ENCODE peak calls at places on chromosome 2, in nine cellular contexts. One of them, this sample, is unnamed.

GRCh38 chr2:176685908-176686307 is 416.7 kb downstream of the MTX2 start:
- DNase-seq in stromal cell of bone marrow: peak; percentile 5
- DNase-seq in H4: no peak
- DNase-seq in psoas muscle: no peak
- DNase-seq in stimulated activated CD4-positive, alpha-beta T cell treated with anti-CD3 and anti-CD28 coated beads, TNF-alpha, amount 100 ng/mL, for 24 hours: no peak
- DNase-seq in AG10803: peak; percentile 25
- DNase-seq in hepatocyte: peak; percentile 48
- DNase-seq in heart right ventricle: no peak
- DNase-seq in fibroblast of villous mesenchyme: peak; percentile 26
- DNase-seq in this sample: no peak

GRCh38 chr2:1817256-1818127 is 73.2 kb upstream of the PXDN start:
- DNase-seq in stromal cell of bone marrow: peak; percentile 95
- DNase-seq in H4: peak; percentile 48
- DNase-seq in psoas muscle: peak; percentile 90
- DNase-seq in stimulated activated CD4-positive, alpha-beta T cell treated with anti-CD3 and anti-CD28 coated beads, TNF-alpha, amount 100 ng/mL, for 24 hours: peak; percentile 41
- DNase-seq in AG10803: peak; percentile 99
- DNase-seq in hepatocyte: peak; percentile 82
- DNase-seq in heart right ventricle: peak; percentile 89
- DNase-seq in fibroblast of villous mesenchyme: peak; percentile 94
- DNase-seq in this sample: peak; percentile 14

GRCh38 chr2:39308778-39309177 is 65.0 kb upstream of the CDKL4 start:
- DNase-seq in stromal cell of bone marrow: no peak
- DNase-seq in H4: no peak
- DNase-seq in psoas muscle: no peak
- DNase-seq in stimulated activated CD4-positive, alpha-beta T cell treated with anti-CD3 and anti-CD28 coated beads, TNF-alpha, amount 100 ng/mL, for 24 hours: no peak
- DNase-seq in AG10803: no peak
- DNase-seq in hepatocyte: no peak
- DNase-seq in heart right ventricle: no peak
- DNase-seq in fibroblast of villous mesenchyme: no peak
- DNase-seq in this sample: no peak

GRCh38 chr2:197363998-197364397 is 53.4 kb upstream of the ANKRD44 start:
- DNase-seq in stromal cell of bone marrow: no peak
- DNase-seq in H4: no peak
- DNase-seq in psoas muscle: no peak
- DNase-seq in stimulated activated CD4-positive, alpha-beta T cell treated with anti-CD3 and anti-CD28 coated beads, TNF-alpha, amount 100 ng/mL, for 24 hours: no peak
- DNase-seq in AG10803: no peak
- DNase-seq in hepatocyte: no peak
- DNase-seq in heart right ventricle: no peak
- DNase-seq in fibroblast of villous mesenchyme: no peak
- DNase-seq in this sample: no peak

GRCh38 chr2:189083088-189083487 is 96.5 kb downstream of the COL5A2 start:
- DNase-seq in stromal cell of bone marrow: no peak
- DNase-seq in H4: no peak
- DNase-seq in psoas muscle: no peak
- DNase-seq in stimulated activated CD4-positive, alpha-beta T cell treated with anti-CD3 and anti-CD28 coated beads, TNF-alpha, amount 100 ng/mL, for 24 hours: no peak
- DNase-seq in AG10803: no peak
- DNase-seq in hepatocyte: no peak
- DNase-seq in heart right ventricle: no peak
- DNase-seq in fibroblast of villous mesenchyme: no peak
- DNase-seq in this sample: no peak

GRCh38 chr2:74457549-74458131 is 598 bp upstream of the WBP1 start:
- DNase-seq in stromal cell of bone marrow: no peak
- DNase-seq in H4: no peak
- DNase-seq in psoas muscle: peak; percentile 67
- DNase-seq in stimulated activated CD4-positive, alpha-beta T cell treated with anti-CD3 and anti-CD28 coated beads, TNF-alpha, amount 100 ng/mL, for 24 hours: peak; percentile 80
- DNase-seq in AG10803: no peak
- DNase-seq in hepatocyte: peak; percentile 91
- DNase-seq in heart right ventricle: peak; percentile 63
- DNase-seq in fibroblast of villous mesenchyme: no peak
- DNase-seq in this sample: peak; percentile 91

GRCh38 chr2:65754219-65754618 is 321.8 kb upstream of the SPRED2 start:
- DNase-seq in stromal cell of bone marrow: no peak
- DNase-seq in H4: no peak
- DNase-seq in psoas muscle: no peak
- DNase-seq in stimulated activated CD4-positive, alpha-beta T cell treated with anti-CD3 and anti-CD28 coated beads, TNF-alpha, amount 100 ng/mL, for 24 hours: no peak
- DNase-seq in AG10803: no peak
- DNase-seq in hepatocyte: no peak
- DNase-seq in heart right ventricle: peak; percentile 28
- DNase-seq in fibroblast of villous mesenchyme: no peak
- DNase-seq in this sample: no peak

GRCh38 chr2:80288576-80288975 is 16.0 kb downstream of the LRRTM1 start:
- DNase-seq in stromal cell of bone marrow: no peak
- DNase-seq in H4: no peak
- DNase-seq in psoas muscle: no peak
- DNase-seq in stimulated activated CD4-positive, alpha-beta T cell treated with anti-CD3 and anti-CD28 coated beads, TNF-alpha, amount 100 ng/mL, for 24 hours: no peak
- DNase-seq in AG10803: peak; percentile 12
- DNase-seq in hepatocyte: peak; percentile 65
- DNase-seq in heart right ventricle: peak; percentile 14
- DNase-seq in fibroblast of villous mesenchyme: no peak
- DNase-seq in this sample: no peak

GRCh38 chr2:85754313-85755095 is 713 bp downstream of the ATOH8 start:
- DNase-seq in stromal cell of bone marrow: no peak
- DNase-seq in H4: no peak
- DNase-seq in psoas muscle: peak; percentile 42
- DNase-seq in stimulated activated CD4-positive, alpha-beta T cell treated with anti-CD3 and anti-CD28 coated beads, TNF-alpha, amount 100 ng/mL, for 24 hours: peak; percentile 37
- DNase-seq in AG10803: peak; percentile 62
- DNase-seq in hepatocyte: peak; percentile 72
- DNase-seq in heart right ventricle: peak; percentile 32
- DNase-seq in fibroblast of villous mesenchyme: peak; percentile 71
- DNase-seq in this sample: peak; percentile 93

GRCh38 chr2:132384491-132385186 is 32.0 kb upstream of the GPR39 start:
- DNase-seq in stromal cell of bone marrow: peak; percentile 21
- DNase-seq in H4: no peak
- DNase-seq in psoas muscle: no peak
- DNase-seq in stimulated activated CD4-positive, alpha-beta T cell treated with anti-CD3 and anti-CD28 coated beads, TNF-alpha, amount 100 ng/mL, for 24 hours: no peak
- DNase-seq in AG10803: no peak
- DNase-seq in hepatocyte: no peak
- DNase-seq in heart right ventricle: no peak
- DNase-seq in fibroblast of villous mesenchyme: no peak
- DNase-seq in this sample: no peak

GRCh38 chr2:30331038-30331437 is 99.7 kb downstream of the LBH start:
- DNase-seq in stromal cell of bone marrow: no peak
- DNase-seq in H4: no peak
- DNase-seq in psoas muscle: no peak
- DNase-seq in stimulated activated CD4-positive, alpha-beta T cell treated with anti-CD3 and anti-CD28 coated beads, TNF-alpha, amount 100 ng/mL, for 24 hours: no peak
- DNase-seq in AG10803: no peak
- DNase-seq in hepatocyte: no peak
- DNase-seq in heart right ventricle: no peak
- DNase-seq in fibroblast of villous mesenchyme: no peak
- DNase-seq in this sample: no peak

GRCh38 chr2:48305569-48305968 is 224.4 kb upstream of the STON1 start:
- DNase-seq in stromal cell of bone marrow: no peak
- DNase-seq in H4: no peak
- DNase-seq in psoas muscle: no peak
- DNase-seq in stimulated activated CD4-positive, alpha-beta T cell treated with anti-CD3 and anti-CD28 coated beads, TNF-alpha, amount 100 ng/mL, for 24 hours: no peak
- DNase-seq in AG10803: no peak
- DNase-seq in hepatocyte: no peak
- DNase-seq in heart right ventricle: peak; percentile 7
- DNase-seq in fibroblast of villous mesenchyme: no peak
- DNase-seq in this sample: no peak

GRCh38 chr2:222025891-222026271 is 272.9 kb downstream of the PAX3 start:
- DNase-seq in stromal cell of bone marrow: no peak
- DNase-seq in H4: no peak
- DNase-seq in psoas muscle: no peak
- DNase-seq in stimulated activated CD4-positive, alpha-beta T cell treated with anti-CD3 and anti-CD28 coated beads, TNF-alpha, amount 100 ng/mL, for 24 hours: no peak
- DNase-seq in AG10803: no peak
- DNase-seq in hepatocyte: no peak
- DNase-seq in heart right ventricle: no peak
- DNase-seq in fibroblast of villous mesenchyme: no peak
- DNase-seq in this sample: peak; percentile 8

GRCh38 chr2:72325592-72326422 is 178.1 kb upstream of the CYP26B1 start:
- DNase-seq in stromal cell of bone marrow: no peak
- DNase-seq in H4: peak; percentile 27
- DNase-seq in psoas muscle: no peak
- DNase-seq in stimulated activated CD4-positive, alpha-beta T cell treated with anti-CD3 and anti-CD28 coated beads, TNF-alpha, amount 100 ng/mL, for 24 hours: no peak
- DNase-seq in AG10803: no peak
- DNase-seq in hepatocyte: peak; percentile 22
- DNase-seq in heart right ventricle: no peak
- DNase-seq in fibroblast of villous mesenchyme: peak; percentile 11
- DNase-seq in this sample: peak; percentile 51

GRCh38 chr2:9703701-9704221 is 73.0 kb upstream of the YWHAQ start:
- DNase-seq in stromal cell of bone marrow: peak; percentile 81
- DNase-seq in H4: peak; percentile 78
- DNase-seq in psoas muscle: no peak
- DNase-seq in stimulated activated CD4-positive, alpha-beta T cell treated with anti-CD3 and anti-CD28 coated beads, TNF-alpha, amount 100 ng/mL, for 24 hours: no peak
- DNase-seq in AG10803: peak; percentile 60
- DNase-seq in hepatocyte: peak; percentile 83
- DNase-seq in heart right ventricle: no peak
- DNase-seq in fibroblast of villous mesenchyme: peak; percentile 99
- DNase-seq in this sample: peak; percentile 19

GRCh38 chr2:221385716-221386115 is 186.4 kb downstream of the EPHA4 start:
- DNase-seq in stromal cell of bone marrow: no peak
- DNase-seq in H4: no peak
- DNase-seq in psoas muscle: no peak
- DNase-seq in stimulated activated CD4-positive, alpha-beta T cell treated with anti-CD3 and anti-CD28 coated beads, TNF-alpha, amount 100 ng/mL, for 24 hours: no peak
- DNase-seq in AG10803: no peak
- DNase-seq in hepatocyte: no peak
- DNase-seq in heart right ventricle: no peak
- DNase-seq in fibroblast of villous mesenchyme: no peak
- DNase-seq in this sample: no peak

GRCh38 chr2:71548589-71549485 is 95.5 kb downstream of the DYSF start:
- DNase-seq in stromal cell of bone marrow: peak; percentile 13
- DNase-seq in H4: peak; percentile 64
- DNase-seq in psoas muscle: peak; percentile 78
- DNase-seq in stimulated activated CD4-positive, alpha-beta T cell treated with anti-CD3 and anti-CD28 coated beads, TNF-alpha, amount 100 ng/mL, for 24 hours: peak; percentile 70
- DNase-seq in AG10803: peak; percentile 66
- DNase-seq in hepatocyte: peak; percentile 80
- DNase-seq in heart right ventricle: peak; percentile 60
- DNase-seq in fibroblast of villous mesenchyme: peak; percentile 48
- DNase-seq in this sample: peak; percentile 74

GRCh38 chr2:150214626-150215025 is 272.8 kb downstream of the RND3 start:
- DNase-seq in stromal cell of bone marrow: no peak
- DNase-seq in H4: no peak
- DNase-seq in psoas muscle: no peak
- DNase-seq in stimulated activated CD4-positive, alpha-beta T cell treated with anti-CD3 and anti-CD28 coated beads, TNF-alpha, amount 100 ng/mL, for 24 hours: no peak
- DNase-seq in AG10803: no peak
- DNase-seq in hepatocyte: peak; percentile 40
- DNase-seq in heart right ventricle: no peak
- DNase-seq in fibroblast of villous mesenchyme: peak; percentile 6
- DNase-seq in this sample: peak; percentile 14

This sample was measured in DMS53.